ENCODE peak calls at places on chromosomes 13 and 19, in six cellular contexts. O, A, F, L, S and V are unnamed samples.

GRCh38 chr19:7590256-7590655 is 5.4 kb upstream of the CAMSAP3 start:
- DNase-seq in O (peak), A (no peak), F (no peak), L (no peak), S (no peak), V (no peak)

GRCh38 chr19:3061214-3062161 is 807 bp downstream of the TLE5 start:
- DNase-seq in O (peak), A (no peak), F (no peak), L (no peak), S (no peak), V (peak)

GRCh38 chr19:46428278-46429141 is at the start of gene PNMA8C:
- DNase-seq in O (peak), A (no peak), F (peak), L (peak), S (no peak), V (peak)

GRCh38 chr13:99425485-99426341 is 75.6 kb upstream of the TM9SF2 start:
- DNase-seq in O (peak), A (no peak), F (no peak), L (no peak), S (no peak), V (no peak)

GRCh38 chr19:45404557-45405434 is at the start of gene PPP1R13L:
- DNase-seq in O (peak), A (no peak), F (peak), L (peak), S (peak), V (peak)

GRCh38 chr13:54733639-54734038 is 1705.0 kb downstream of the OLFM4 start:
- DNase-seq in O (no peak), A (peak), F (no peak), L (peak), S (no peak), V (no peak)

GRCh38 chr13:62209539-62209938 is 793.9 kb upstream of the PCDH20 start:
- DNase-seq in O (no peak), A (no peak), F (no peak), L (no peak), S (no peak), V (no peak)

GRCh38 chr19:18450934-18451836 is 13.3 kb upstream of the ISYNA1 start:
- DNase-seq in O (peak), A (no peak), F (peak), L (peak), S (no peak), V (peak)

GRCh38 chr19:6721773-6722172 is 1.3 kb upstream of the C3 start:
- DNase-seq in O (no peak), A (no peak), F (no peak), L (no peak), S (no peak), V (no peak)

GRCh38 chr13:67844544-67844943 is 614.4 kb upstream of the PCDH9 start:
- DNase-seq in O (no peak), A (no peak), F (no peak), L (no peak), S (no peak), V (no peak)

GRCh38 chr19:2376784-2377519 is 16.9 kb downstream of the TMPRSS9 start:
- DNase-seq in O (no peak), A (no peak), F (no peak), L (no peak), S (no peak), V (no peak)

GRCh38 chr13:40961826-40962225 is 57.3 kb downstream of the ELF1 start:
- DNase-seq in O (no peak), A (no peak), F (no peak), L (no peak), S (no peak), V (no peak)

GRCh38 chr13:38264363-38265134 is 85.1 kb upstream of the UFM1 start:
- DNase-seq in O (no peak), A (no peak), F (no peak), L (no peak), S (no peak), V (no peak)

GRCh38 chr19:8487137-8487851 is 15.1 kb downstream of the PRAM1 start:
- DNase-seq in O (peak), A (no peak), F (no peak), L (peak), S (no peak), V (peak)

GRCh38 chr13:93730780-93731179 is 504.2 kb downstream of the GPC6 start:
- DNase-seq in O (no peak), A (no peak), F (no peak), L (no peak), S (no peak), V (no peak)

GRCh38 chr19:47518139-47518538 is 3.3 kb upstream of the NAPA start:
- DNase-seq in O (no peak), A (no peak), F (no peak), L (no peak), S (no peak), V (no peak)

GRCh38 chr13:45340422-45341033 is 455 bp downstream of the TPT1 start:
- DNase-seq in O (peak), A (no peak), F (peak), L (peak), S (peak), V (peak)

GRCh38 chr19:343451-343931 is 1.1 kb downstream of the MIER2 start:
- DNase-seq in O (no peak), A (no peak), F (no peak), L (no peak), S (no peak), V (no peak)

GRCh38 chr19:47241919-47242644 is 11.1 kb upstream of the BBC3 start:
- DNase-seq in O (no peak), A (no peak), F (no peak), L (no peak), S (no peak), V (no peak)

GRCh38 chr13:110756268-110756667 is 42.8 kb downstream of the ING1 start:
- DNase-seq in O (no peak), A (peak), F (no peak), L (peak), S (peak), V (no peak)

GRCh38 chr19:57888494-57889231 is at the start of gene ZNF814:
- DNase-seq in O (peak), A (peak), F (peak), L (peak), S (peak), V (peak)

GRCh38 chr13:31965361-31966066 is 66.1 kb upstream of the FRY start:
- DNase-seq in O (no peak), A (no peak), F (no peak), L (no peak), S (peak), V (no peak)

GRCh38 chr19:35236638-35237400 is 8.3 kb upstream of the FAM187B start:
- DNase-seq in O (no peak), A (no peak), F (no peak), L (peak), S (no peak), V (no peak)

GRCh38 chr13:72166102-72166660 is 299.2 kb upstream of the DACH1 start:
- DNase-seq in O (no peak), A (no peak), F (no peak), L (no peak), S (peak), V (no peak)

GRCh38 chr19:4518345-4519171 is at the start of gene PLIN4:
- DNase-seq in O (peak), A (no peak), F (no peak), L (no peak), S (no peak), V (no peak)

GRCh38 chr19:30719189-30719990 is 347.2 kb downstream of the ZNF536 start:
- DNase-seq in O (peak), A (no peak), F (no peak), L (peak), S (no peak), V (peak)

GRCh38 chr13:64083811-64084210 is 2668.2 kb upstream of the PCDH20 start:
- DNase-seq in O (no peak), A (no peak), F (no peak), L (no peak), S (no peak), V (no peak)

GRCh38 chr19:1392939-1393530 is 8.3 kb downstream of the GAMT start:
- DNase-seq in O (no peak), A (no peak), F (no peak), L (no peak), S (no peak), V (no peak)

GRCh38 chr19:37999309-38000213 is 92.6 kb downstream of the SIPA1L3 start:
- DNase-seq in O (no peak), A (no peak), F (no peak), L (no peak), S (peak), V (no peak)

GRCh38 chr13:31887311-31887710 is 144.3 kb upstream of the FRY start:
- DNase-seq in O (no peak), A (no peak), F (no peak), L (no peak), S (no peak), V (no peak)

GRCh38 chr13:113035209-113035800 is 66.3 kb downstream of the MCF2L start:
- DNase-seq in O (no peak), A (no peak), F (no peak), L (no peak), S (no peak), V (no peak)

GRCh38 chr19:48436586-48436985 is 9.2 kb upstream of the GRWD1 start:
- DNase-seq in O (no peak), A (no peak), F (no peak), L (no peak), S (no peak), V (no peak)

GRCh38 chr13:110662105-110662504 is 43.8 kb downstream of the CARS2 start:
- DNase-seq in O (no peak), A (no peak), F (no peak), L (no peak), S (no peak), V (no peak)

GRCh38 chr19:55690109-55690768 is 15.2 kb downstream of the EPN1 start:
- DNase-seq in O (peak), A (no peak), F (no peak), L (no peak), S (peak), V (peak)

GRCh38 chr13:27793377-27794074 is 1.2 kb downstream of the GSX1 start:
- DNase-seq in O (no peak), A (no peak), F (no peak), L (no peak), S (no peak), V (no peak)

GRCh38 chr13:32021785-32022184 is 9.8 kb upstream of the FRY start:
- DNase-seq in O (no peak), A (no peak), F (no peak), L (no peak), S (no peak), V (no peak)

GRCh38 chr13:114145256-114145655 is 12.8 kb upstream of the RASA3 start:
- DNase-seq in O (peak), A (no peak), F (no peak), L (no peak), S (no peak), V (no peak)

GRCh38 chr13:40776681-40777165 is 5.7 kb upstream of the MRPS31 start:
- DNase-seq in O (no peak), A (no peak), F (no peak), L (no peak), S (no peak), V (no peak)

GRCh38 chr13:49858183-49858856 is 65.8 kb upstream of the KPNA3 start:
- DNase-seq in O (no peak), A (no peak), F (no peak), L (no peak), S (peak), V (no peak)

GRCh38 chr13:84455143-84455905 is 573.0 kb upstream of the SLITRK1 start:
- DNase-seq in O (no peak), A (no peak), F (no peak), L (peak), S (no peak), V (no peak)